ENCODE peak calls at places on chromosomes 11 and 22, in seven cellular contexts. S is fibroblast of mammary gland; X is SW 1271; Q is NCI-H524 treated with DMSO at 0.1 percent for 48 hours; V is NCI-H1105 treated with DMSO at 0.1 percent for 48 hours; Y is activated effector memory CD4-positive, alpha-beta T cell treated with Interleukin-2 at 50 U/mL for 16 hours; W is bronchial epithelial cell. P is an unnamed sample.

GRCh38 chr11:78664606-78665005 is 89.9 kb upstream of the NARS2 start:
- DNase-seq in V (no peak), Y (no peak), Q (no peak), X (no peak), W (no peak), S (no peak), P (no peak)

GRCh38 chr11:59755701-59756495 is 722 bp downstream of the STX3 start:
- DNase-seq in V (peak), W (peak), X (peak), Q (no peak), S (peak), Y (peak), P (no peak)

GRCh38 chr22:46150615-46151423 is 493 bp downstream of the PPARA start:
- DNase-seq in Y (peak), S (no peak), V (peak), Q (no peak), X (no peak), W (no peak), P (no peak)

GRCh38 chr22:33299245-33299956 is 241.2 kb upstream of the SYN3 start:
- DNase-seq in Q (no peak), X (no peak), V (peak), S (no peak), W (peak), Y (no peak), P (no peak)

GRCh38 chr11:79796704-79797103 is 355.9 kb upstream of the TENM4 start:
- DNase-seq in V (no peak), X (no peak), Q (no peak), S (no peak), Y (no peak), W (no peak), P (no peak)

GRCh38 chr22:24011735-24012068 is 598 bp downstream of the CABIN1 start:
- DNase-seq in X (no peak), W (peak), S (no peak), V (peak), Q (no peak), Y (no peak), P (no peak)

GRCh38 chr11:94032066-94032465 is 10.9 kb downstream of the HEPHL1 start:
- DNase-seq in Q (no peak), W (no peak), V (no peak), S (no peak), Y (no peak), X (no peak), P (no peak)

GRCh38 chr11:74744277-74744676 is 4.4 kb upstream of the RNF169 start:
- DNase-seq in S (no peak), Y (no peak), X (no peak), V (no peak), W (no peak), Q (no peak), P (no peak)

GRCh38 chr22:37991738-37992442 is 7.5 kb upstream of the SOX10 start:
- DNase-seq in X (no peak), Y (no peak), W (no peak), V (no peak), S (no peak), Q (no peak), P (no peak)

GRCh38 chr11:128394436-128395089 is 192.8 kb downstream of the ETS1 start:
- DNase-seq in X (no peak), W (no peak), Y (no peak), Q (no peak), V (no peak), S (peak), P (no peak)

GRCh38 chr11:120183701-120184141 is 27.1 kb upstream of the OAF start:
- DNase-seq in W (no peak), S (no peak), X (no peak), Y (no peak), V (no peak), Q (no peak), P (no peak)

GRCh38 chr11:3894128-3894731 is 38.8 kb downstream of the STIM1 start:
- DNase-seq in X (no peak), Q (no peak), W (no peak), S (peak), Y (no peak), V (no peak), P (no peak)

GRCh38 chr11:114015117-114015516 is 40.2 kb downstream of the HTR3A start:
- DNase-seq in W (no peak), X (no peak), S (no peak), Q (no peak), V (no peak), Y (no peak), P (no peak)

GRCh38 chr11:26649884-26650283 is 72.0 kb downstream of the SLC5A12 start:
- DNase-seq in S (peak), V (peak), W (peak), Q (peak), X (peak), Y (no peak), P (peak)

GRCh38 chr11:128174465-128175101 is 412.8 kb downstream of the ETS1 start:
- DNase-seq in Y (no peak), Q (no peak), X (peak), W (no peak), S (peak), V (no peak), P (no peak)

GRCh38 chr11:10728779-10729472 is 22.1 kb upstream of the CTR9 start:
- DNase-seq in X (no peak), S (peak), V (no peak), W (no peak), Q (peak), Y (no peak), P (no peak)

GRCh38 chr22:21626073-21626734 is 3.6 kb downstream of the YDJC start:
- DNase-seq in V (no peak), Y (no peak), W (no peak), S (no peak), Q (peak), X (no peak), P (no peak)

GRCh38 chr11:63915961-63916836 is 765 bp downstream of the RCOR2 start:
- DNase-seq in Q (no peak), V (peak), Y (no peak), X (no peak), S (no peak), W (no peak), P (peak)

GRCh38 chr22:27512283-27512761 is 289.2 kb downstream of the MN1 start:
- DNase-seq in S (peak), V (no peak), Q (no peak), W (peak), X (no peak), Y (no peak), P (no peak)

GRCh38 chr11:56700242-56700918 is 1.5 kb downstream of the OR9G1 start:
- DNase-seq in W (peak), X (peak), Y (no peak), Q (no peak), V (no peak), S (no peak), P (no peak)

GRCh38 chr11:22792497-22792896 is 37.1 kb downstream of the SVIP start:
- DNase-seq in V (no peak), Q (no peak), S (peak), Y (no peak), X (peak), W (peak), P (no peak)

GRCh38 chr11:35127619-35128018 is 11.4 kb upstream of the CD44 start:
- DNase-seq in V (no peak), S (no peak), W (no peak), X (no peak), Q (no peak), Y (no peak), P (no peak)

GRCh38 chr11:47924184-47924671 is 56.1 kb upstream of the PTPRJ start:
- DNase-seq in V (no peak), W (peak), Q (no peak), X (peak), Y (no peak), S (peak), P (no peak)

P was measured in NCI-H1092.